ENCODE peak calls at places on chromosomes 13 and 19, in ten cellular contexts. L is ovary; A is psoas muscle; E is colonic mucosa; V is endodermal cell; K is mammary epithelial cell; O is Peyer's patch; S is OCI-LY7; F is astrocyte; B is CD8-positive, alpha-beta T cell. H is an unnamed sample. For H3K36me3, the result is how much of the 10 kb centered on the place peaks cover.

GRCh38 chr13:22141636-22142035 is 470.8 kb downstream of the FGF9 start:
- DNase-seq in L (no peak), A (no peak), E (no peak), V (no peak), K (no peak), O (no peak), S (no peak), F (no peak), B (no peak), H (no peak)

GRCh38 chr13:32837973-32838940 is 178.0 kb upstream of the KL start:
- DNase-seq in L (no peak), A (no peak), E (no peak), V (peak), K (no peak), O (no peak), S (no peak), F (no peak), B (no peak), H (no peak)

GRCh38 chr13:66329988-66330429 is 900.1 kb downstream of the PCDH9 start:
- DNase-seq in L (no peak), A (no peak), E (no peak), V (no peak), K (no peak), O (no peak), S (no peak), F (peak), B (no peak), H (peak)

GRCh38 chr13:113088691-113089020 is 16.9 kb upstream of the F7 start:
- DNase-seq in L (no peak), A (peak), E (no peak), V (no peak), K (no peak), O (no peak), S (no peak), F (no peak), B (no peak), H (no peak)

GRCh38 chr19:29396925-29397324 is 128.9 kb upstream of the VSTM2B start:
- DNase-seq in L (no peak), A (no peak), E (no peak), V (no peak), K (no peak), O (no peak), S (no peak), F (no peak), B (no peak), H (no peak)

GRCh38 chr13:86554066-86554465 is 754.8 kb upstream of the SLITRK6 start:
- DNase-seq in L (no peak), A (no peak), E (no peak), V (no peak), K (no peak), O (no peak), S (no peak), F (no peak), B (no peak), H (no peak)

GRCh38 chr13:43377955-43378354 is 354.6 kb downstream of the DNAJC15 start:
- DNase-seq in L (no peak), A (no peak), E (no peak), V (no peak), K (peak), O (no peak), S (no peak), F (peak), B (no peak), H (peak)

GRCh38 chr13:113834496-113835200 is 29.2 kb downstream of the GAS6 start:
- DNase-seq in L (no peak), A (peak), E (no peak), V (no peak), K (no peak), O (no peak), S (no peak), F (no peak), B (no peak), H (no peak)

GRCh38 chr19:10796653-10797052 is 39.4 kb downstream of the TMED1 start:
- DNase-seq in L (no peak), A (no peak), E (no peak), V (no peak), K (no peak), O (no peak), S (no peak), F (no peak), B (no peak), H (no peak)

GRCh38 chr13:29591310-29591709 is 4.2 kb downstream of the SLC7A1 start:
- DNase-seq in L (no peak), A (no peak), E (no peak), V (no peak), K (no peak), O (no peak), S (no peak), F (no peak), B (no peak), H (peak)

GRCh38 chr13:22703601-22704209 is 477.1 kb upstream of the SGCG start:
- DNase-seq in L (no peak), A (no peak), E (no peak), V (no peak), K (peak), O (no peak), S (no peak), F (no peak), B (no peak), H (no peak)

GRCh38 chr19:18762125-18763023 is 28.7 kb downstream of the COMP start:
- DNase-seq in L (peak), A (peak), E (peak), V (no peak), K (peak), O (peak), S (no peak), F (peak), B (no peak), H (no peak)

GRCh38 chr19:40231544-40232424 is 5.3 kb upstream of the CCNP start:
- DNase-seq in L (no peak), A (no peak), E (no peak), V (peak), K (no peak), O (no peak), S (no peak), F (no peak), B (no peak), H (no peak)
- H3K27ac ChIP-seq in L (no peak), A (peak), E (no peak), V (peak), K (no peak), O (no peak), S (no peak), F (no peak), B (no peak), H (no peak)

DNA sequence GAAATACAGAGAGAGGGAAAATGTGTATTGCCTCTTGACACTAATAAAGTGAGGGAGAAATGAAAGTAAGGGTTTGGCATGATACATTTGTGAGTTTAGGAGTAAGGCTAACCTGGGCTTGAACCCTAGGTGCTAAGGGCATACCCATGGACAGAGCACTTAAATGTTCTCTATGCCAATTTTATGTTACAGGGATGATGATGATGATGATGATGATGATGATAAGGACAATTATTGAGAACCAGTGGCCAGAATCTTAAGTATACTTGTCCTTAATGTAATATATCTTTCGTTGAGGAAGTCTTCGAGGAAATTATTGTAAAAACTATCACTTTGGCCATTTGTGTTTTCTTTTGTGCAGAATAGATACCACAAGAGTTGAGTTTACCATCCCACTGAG is 33.2 kb downstream of the DPY19L3 start:
- DNase-seq in L (no peak), A (no peak), E (no peak), V (no peak), K (no peak), O (no peak), S (no peak), F (no peak), B (no peak), H (no peak)
- H3K36me3 ChIP-seq in L (under half), A (under half), E (under half), V (half or more), K (under half), O (under half), S (half or more), F (under half), B (under half), H (under half)

GRCh38 chr19:53461866-53462265 is 5.7 kb upstream of the ZNF813 start:
- DNase-seq in L (no peak), A (no peak), E (no peak), V (no peak), K (peak), O (no peak), S (no peak), F (no peak), B (no peak), H (no peak)

GRCh38 chr19:53467503-53468262 is at the start of gene ZNF813:
- DNase-seq in L (peak), A (peak), E (peak), V (peak), K (peak), O (peak), S (peak), F (peak), B (peak), H (peak)

GRCh38 chr19:53467138-53467502 is 413 bp upstream of the ZNF813 start:
- DNase-seq in L (no peak), A (no peak), E (no peak), V (no peak), K (no peak), O (peak), S (no peak), F (peak), B (no peak), H (no peak)

GRCh38 chr19:53463263-53463662 is 4.3 kb upstream of the ZNF813 start:
- DNase-seq in L (peak), A (peak), E (peak), V (peak), K (no peak), O (peak), S (peak), F (peak), B (no peak), H (no peak)

DNA sequence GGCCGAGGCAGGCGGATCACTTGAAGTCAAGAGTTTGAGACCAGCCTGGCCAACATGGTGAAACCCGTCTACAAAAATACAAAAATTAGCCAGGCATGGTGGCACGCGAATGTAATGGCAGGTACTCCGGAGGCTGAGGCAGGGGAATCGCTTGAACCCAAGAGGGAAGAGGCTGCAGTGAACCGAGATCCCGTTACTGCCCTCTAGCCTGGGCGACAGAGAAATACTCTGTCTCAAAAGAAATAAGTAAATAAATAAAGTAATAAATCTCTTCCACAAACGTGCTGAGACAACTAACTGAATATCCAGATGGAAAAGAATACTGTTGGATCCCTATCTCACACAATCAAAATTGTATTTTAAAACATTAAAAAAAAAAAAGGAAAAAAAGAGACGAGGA is 807 bp upstream of the ZNF813 start:
- DNase-seq in L (no peak), A (no peak), E (no peak), V (peak), K (no peak), O (no peak), S (no peak), F (no peak), B (no peak), H (no peak)
- TF ChIP-seq CTCF in L (no peak), A (no peak), E (no peak), V (peak), K (no peak), O (no peak), S (no peak), F (no peak), B (no peak), H (no peak)

GRCh38 chr13:30697177-30697953 is 38.0 kb upstream of the ALOX5AP start:
- DNase-seq in L (no peak), A (no peak), E (peak), V (peak), K (no peak), O (no peak), S (no peak), F (no peak), B (no peak), H (no peak)
- H3K27ac ChIP-seq in L (no peak), A (no peak), E (no peak), V (no peak), K (no peak), O (no peak), S (no peak), F (peak), B (no peak), H (peak)

GRCh38 chr19:45045671-45046353 is 7.0 kb downstream of the CLASRP start:
- DNase-seq in L (no peak), A (no peak), E (no peak), V (no peak), K (no peak), O (no peak), S (no peak), F (no peak), B (no peak), H (no peak)

GRCh38 chr19:45037393-45038169 is 1.3 kb upstream of the CLASRP start:
- DNase-seq in L (peak), A (no peak), E (no peak), V (no peak), K (no peak), O (no peak), S (no peak), F (no peak), B (no peak), H (no peak)

GRCh38 chr19:45040059-45040767 is 1.4 kb downstream of the CLASRP start:
- DNase-seq in L (no peak), A (no peak), E (no peak), V (no peak), K (no peak), O (no peak), S (no peak), F (no peak), B (no peak), H (no peak)

GRCh38 chr19:45038931-45039893 is at the start of gene CLASRP:
- DNase-seq in L (peak), A (peak), E (peak), V (peak), K (peak), O (peak), S (peak), F (peak), B (peak), H (peak)

GRCh38 chr19:45041125-45041524 is 2.3 kb downstream of the CLASRP start:
- DNase-seq in L (no peak), A (no peak), E (no peak), V (no peak), K (no peak), O (no peak), S (no peak), F (no peak), B (no peak), H (no peak)
- H3K36me3 ChIP-seq in L (under half), A (under half), E (under half), V (half or more), K (under half), O (half or more), S (half or more), F (under half), B (under half), H (under half)

DNA sequence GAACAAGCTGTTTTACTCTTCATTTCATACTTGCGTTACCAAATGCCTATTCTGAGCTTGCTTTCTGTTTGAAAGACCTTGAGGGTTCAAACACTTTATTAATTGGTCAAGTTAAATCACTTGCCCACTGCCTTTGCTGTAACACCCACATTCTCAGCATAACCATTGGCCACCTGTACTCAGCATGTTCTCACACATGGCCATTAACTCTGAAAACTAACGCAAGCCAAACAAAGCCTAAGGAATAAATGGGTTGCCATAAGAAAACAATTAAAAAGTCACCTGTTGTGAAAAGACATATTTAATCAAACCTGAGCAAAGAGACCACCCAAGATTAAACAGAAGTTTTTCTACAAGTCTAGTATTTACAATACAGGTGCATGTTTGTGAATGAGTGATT is 517.2 kb upstream of the SPRY2 start:
- DNase-seq in L (no peak), A (no peak), E (no peak), V (no peak), K (no peak), O (no peak), S (no peak), F (no peak), B (no peak), H (no peak)
- TF ChIP-seq CTCF in L (no peak), A (no peak), E (no peak), V (no peak), K (no peak), O (no peak), S (no peak), F (no peak), B (no peak), H (no peak)

GRCh38 chr19:3178973-3179738 is 587 bp downstream of the S1PR4 start:
- DNase-seq in L (no peak), A (no peak), E (no peak), V (peak), K (no peak), O (peak), S (peak), F (no peak), B (no peak), H (no peak)
- H3K27ac ChIP-seq in L (no peak), A (peak), E (peak), V (no peak), K (no peak), O (peak), S (peak), F (no peak), B (peak), H (no peak)

H was measured in brain microvascular endothelial cell.